ENCODE peak calls at places on chromosome 10, in ten cellular contexts. E, V, S, L, W, D, Q, U, X and H are unnamed samples.

GRCh38 chr10:58830748-58831147 is 318.1 kb downstream of the BICC1 start:
- DNase-seq in V (no peak), U (no peak), Q (no peak), E (no peak), L (no peak), W (no peak), X (no peak), S (no peak), D (no peak), H (no peak)

GRCh38 chr10:101489355-101489754 is 98.7 kb downstream of the POLL start:
- DNase-seq in X (no peak), U (no peak), V (no peak), W (peak), E (no peak), S (no peak), L (no peak), Q (peak), D (no peak), H (no peak)

GRCh38 chr10:89392974-89393373 is 551 bp downstream of the IFIT1 start:
- DNase-seq in D (no peak), X (no peak), E (no peak), Q (no peak), L (no peak), U (no peak), V (peak), W (peak), S (no peak), H (peak)

GRCh38 chr10:43377393-43377883 is 6.0 kb downstream of the FXYD4 start:
- DNase-seq in Q (no peak), X (no peak), D (no peak), V (peak), L (no peak), U (no peak), W (no peak), S (no peak), E (peak), H (no peak)

GRCh38 chr10:35058134-35058533 is 32.0 kb downstream of the CUL2 start:
- DNase-seq in X (no peak), W (peak), V (no peak), E (no peak), S (no peak), U (no peak), L (no peak), D (no peak), Q (no peak), H (peak)

GRCh38 chr10:101046332-101047238 is 15.2 kb upstream of the KAZALD1 start:
- DNase-seq in E (no peak), X (no peak), Q (no peak), S (no peak), V (no peak), L (no peak), D (no peak), U (no peak), W (no peak), H (no peak)

GRCh38 chr10:75662715-75663114 is 231.3 kb downstream of the LRMDA start:
- DNase-seq in Q (no peak), E (peak), D (no peak), W (peak), S (no peak), U (no peak), V (peak), X (no peak), L (peak), H (no peak)

GRCh38 chr10:35011771-35012191 is 78.4 kb downstream of the CUL2 start:
- DNase-seq in Q (no peak), X (no peak), L (no peak), U (no peak), E (no peak), V (no peak), W (no peak), D (no peak), S (no peak), H (peak)

GRCh38 chr10:91198781-91199180 is 21.7 kb upstream of the PCGF5 start:
- DNase-seq in E (no peak), S (no peak), V (no peak), U (no peak), L (no peak), D (no peak), X (no peak), Q (no peak), W (peak), H (no peak)

GRCh38 chr10:46547331-46547880 is 9.1 kb downstream of the GPRIN2 start:
- DNase-seq in U (no peak), S (peak), D (no peak), L (peak), X (peak), V (no peak), Q (no peak), W (no peak), E (peak), H (no peak)

GRCh38 chr10:7813481-7813880 is 4.8 kb upstream of the TAF3 start:
- DNase-seq in S (no peak), L (no peak), W (no peak), D (no peak), E (no peak), V (no peak), X (no peak), Q (no peak), U (no peak), H (no peak)

GRCh38 chr10:124129471-124129870 is 36.1 kb upstream of the CHST15 start:
- DNase-seq in V (no peak), X (no peak), U (no peak), L (no peak), Q (no peak), D (no peak), W (no peak), S (no peak), E (no peak), H (no peak)